ENCODE peak calls at places on chromosomes 11 and 22, in nine cellular contexts. One of them, this sample, is unnamed.

GRCh38 chr11:24295360-24295759 is 201.5 kb upstream of the LUZP2 start:
- DNase-seq in 8988T: no peak
- DNase-seq in testis: no peak
- DNase-seq in cardiac muscle cell: peak; percentile 28
- DNase-seq in HuH-7.5: no peak
- DNase-seq in midbrain: no peak
- DNase-seq in EL: peak; percentile 12
- DNase-seq in SK-N-MC: no peak
- DNase-seq in HL-60: no peak
- DNase-seq in this sample: no peak

GRCh38 chr11:78291754-78292108 is 103.0 kb downstream of the USP35 start:
- DNase-seq in testis: no peak
- DNase-seq in midbrain: no peak
- DNase-seq in SK-N-MC: no peak
- DNase-seq in 8988T: no peak
- DNase-seq in HL-60: no peak
- DNase-seq in EL: no peak
- DNase-seq in HuH-7.5: no peak
- DNase-seq in cardiac muscle cell: no peak
- DNase-seq in this sample: no peak

GRCh38 chr22:25882366-25882765 is 140.4 kb downstream of the MYO18B start:
- DNase-seq in HL-60: no peak
- DNase-seq in HuH-7.5: no peak
- DNase-seq in midbrain: no peak
- DNase-seq in cardiac muscle cell: no peak
- DNase-seq in testis: no peak
- DNase-seq in EL: no peak
- DNase-seq in 8988T: no peak
- DNase-seq in SK-N-MC: no peak
- DNase-seq in this sample: no peak

GRCh38 chr11:74347381-74347780 is 35.9 kb upstream of the P4HA3 start:
- DNase-seq in HL-60: no peak
- DNase-seq in SK-N-MC: no peak
- DNase-seq in HuH-7.5: no peak
- DNase-seq in cardiac muscle cell: no peak
- DNase-seq in testis: no peak
- DNase-seq in EL: no peak
- DNase-seq in 8988T: no peak
- DNase-seq in midbrain: no peak
- DNase-seq in this sample: no peak

GRCh38 chr11:9815486-9816136 is 151.7 kb downstream of the SWAP70 start:
- DNase-seq in HuH-7.5: no peak
- DNase-seq in EL: peak; percentile 86
- DNase-seq in midbrain: no peak
- DNase-seq in HL-60: no peak
- DNase-seq in 8988T: no peak
- DNase-seq in SK-N-MC: no peak
- DNase-seq in cardiac muscle cell: no peak
- DNase-seq in testis: no peak
- DNase-seq in this sample: peak; percentile 30

GRCh38 chr11:15222777-15223176 is 108.1 kb downstream of the INSC start:
- DNase-seq in testis: no peak
- DNase-seq in EL: no peak
- DNase-seq in SK-N-MC: no peak
- DNase-seq in midbrain: no peak
- DNase-seq in HuH-7.5: no peak
- DNase-seq in HL-60: no peak
- DNase-seq in 8988T: no peak
- DNase-seq in cardiac muscle cell: no peak
- DNase-seq in this sample: no peak

GRCh38 chr11:47589504-47590025 is 3.1 kb downstream of the FAM180B start:
- DNase-seq in HuH-7.5: no peak
- DNase-seq in EL: no peak
- DNase-seq in midbrain: no peak
- DNase-seq in 8988T: no peak
- DNase-seq in SK-N-MC: no peak
- DNase-seq in cardiac muscle cell: no peak
- DNase-seq in testis: peak; percentile 44
- DNase-seq in HL-60: no peak
- DNase-seq in this sample: no peak

GRCh38 chr11:14259870-14260269 is 99.1 kb downstream of the RRAS2 start:
- DNase-seq in cardiac muscle cell: no peak
- DNase-seq in HL-60: no peak
- DNase-seq in 8988T: no peak
- DNase-seq in EL: no peak
- DNase-seq in HuH-7.5: no peak
- DNase-seq in midbrain: no peak
- DNase-seq in testis: no peak
- DNase-seq in SK-N-MC: no peak
- DNase-seq in this sample: no peak

GRCh38 chr11:75653532-75653931 is 15.3 kb downstream of the MAP6 start:
- DNase-seq in EL: no peak
- DNase-seq in 8988T: no peak
- DNase-seq in HL-60: no peak
- DNase-seq in midbrain: no peak
- DNase-seq in testis: no peak
- DNase-seq in SK-N-MC: no peak
- DNase-seq in HuH-7.5: no peak
- DNase-seq in cardiac muscle cell: no peak
- DNase-seq in this sample: no peak

GRCh38 chr22:23112472-23113012 is 29.2 kb downstream of the RSPH14 start:
- DNase-seq in testis: no peak
- DNase-seq in midbrain: no peak
- DNase-seq in SK-N-MC: no peak
- DNase-seq in cardiac muscle cell: no peak
- DNase-seq in 8988T: no peak
- DNase-seq in HL-60: no peak
- DNase-seq in EL: no peak
- DNase-seq in HuH-7.5: no peak
- DNase-seq in this sample: no peak

GRCh38 chr11:9231848-9232177 is 33.3 kb downstream of the DENND5A start:
- DNase-seq in SK-N-MC: no peak
- DNase-seq in cardiac muscle cell: no peak
- DNase-seq in EL: peak; percentile 20
- DNase-seq in HL-60: no peak
- DNase-seq in testis: no peak
- DNase-seq in midbrain: peak; percentile 88
- DNase-seq in HuH-7.5: no peak
- DNase-seq in 8988T: no peak
- DNase-seq in this sample: no peak

GRCh38 chr22:17387356-17387755 is 18.1 kb downstream of the CECR2 start:
- DNase-seq in HuH-7.5: no peak
- DNase-seq in EL: no peak
- DNase-seq in testis: no peak
- DNase-seq in HL-60: no peak
- DNase-seq in 8988T: no peak
- DNase-seq in SK-N-MC: no peak
- DNase-seq in midbrain: no peak
- DNase-seq in cardiac muscle cell: no peak
- DNase-seq in this sample: no peak

GRCh38 chr11:2944953-2945756 is 15.9 kb upstream of the PHLDA2 start:
- DNase-seq in cardiac muscle cell: peak; percentile 84
- DNase-seq in testis: peak; percentile 94
- DNase-seq in SK-N-MC: no peak
- DNase-seq in midbrain: peak; percentile 88
- DNase-seq in 8988T: no peak
- DNase-seq in HL-60: no peak
- DNase-seq in EL: peak; percentile 81
- DNase-seq in HuH-7.5: no peak
- DNase-seq in this sample: peak; percentile 90